ENCODE peak calls at places on chromosomes 12 and 14, in four cellular contexts. O is thoracic aorta, T is endothelial cell, S is AG04450. L is an unnamed sample.

GRCh38 chr12:101954681-101955080 is 77.3 kb downstream of the DRAM1 start:
- DNase-seq in O (no peak), T (no peak), S (no peak), L (no peak)

GRCh38 chr12:42332301-42332894 is 6.4 kb downstream of the PPHLN1 start:
- DNase-seq in O (no peak), T (peak; percentile 19), S (no peak), L (peak; percentile 17)

GRCh38 chr14:68790656-68791077 is 2.2 kb downstream of the ZFP36L1 start:
- DNase-seq in O (no peak), T (no peak), S (no peak), L (no peak)

GRCh38 chr14:53147208-53147607 is 5.9 kb downstream of the DDHD1 start:
- DNase-seq in O (no peak), T (no peak), S (no peak), L (no peak)

GRCh38 chr12:132407525-132407924 is 78.1 kb upstream of the GALNT9 start:
- DNase-seq in O (no peak), T (no peak), S (no peak), L (no peak)

GRCh38 chr14:22313172-22313801 is 275.7 kb downstream of the DAD1 start:
- DNase-seq in O (no peak), T (no peak), S (no peak), L (no peak)

GRCh38 chr12:132761032-132761910 is at the start of gene ANKLE2:
- DNase-seq in O (no peak), T (peak; percentile 54), S (no peak), L (peak; percentile 65)

GRCh38 chr12:128138125-128138524 is 128.8 kb upstream of the TMEM132C start:
- DNase-seq in O (no peak), T (no peak), S (no peak), L (no peak)

GRCh38 chr12:29073631-29074239 is 75.3 kb upstream of the FAR2 start:
- DNase-seq in O (no peak), T (peak; percentile 23), S (peak; percentile 15), L (peak; percentile 21)

GRCh38 chr12:89280833-89281533 is 71.3 kb downstream of the DUSP6 start:
- DNase-seq in O (no peak), T (no peak), S (no peak), L (no peak)

GRCh38 chr12:121036810-121037326 is 2.2 kb downstream of the OASL start:
- DNase-seq in O (no peak), T (no peak), S (peak; percentile 29), L (no peak)

GRCh38 chr14:58488550-58488949 is 61.0 kb downstream of the KIAA0586 start:
- DNase-seq in O (no peak), T (peak; percentile 14), S (no peak), L (no peak)

GRCh38 chr14:36451346-36452065 is 68.5 kb downstream of the NKX2-1 start:
- DNase-seq in O (no peak), T (no peak), S (no peak), L (no peak)

GRCh38 chr14:32230695-32231280 is 27.7 kb upstream of the RNU6-8 start:
- DNase-seq in O (no peak), T (no peak), S (peak; percentile 21), L (no peak)
- TF ChIP-seq CTCF in O (no peak), T (no peak), S (no peak), L (no peak)

DNA sequence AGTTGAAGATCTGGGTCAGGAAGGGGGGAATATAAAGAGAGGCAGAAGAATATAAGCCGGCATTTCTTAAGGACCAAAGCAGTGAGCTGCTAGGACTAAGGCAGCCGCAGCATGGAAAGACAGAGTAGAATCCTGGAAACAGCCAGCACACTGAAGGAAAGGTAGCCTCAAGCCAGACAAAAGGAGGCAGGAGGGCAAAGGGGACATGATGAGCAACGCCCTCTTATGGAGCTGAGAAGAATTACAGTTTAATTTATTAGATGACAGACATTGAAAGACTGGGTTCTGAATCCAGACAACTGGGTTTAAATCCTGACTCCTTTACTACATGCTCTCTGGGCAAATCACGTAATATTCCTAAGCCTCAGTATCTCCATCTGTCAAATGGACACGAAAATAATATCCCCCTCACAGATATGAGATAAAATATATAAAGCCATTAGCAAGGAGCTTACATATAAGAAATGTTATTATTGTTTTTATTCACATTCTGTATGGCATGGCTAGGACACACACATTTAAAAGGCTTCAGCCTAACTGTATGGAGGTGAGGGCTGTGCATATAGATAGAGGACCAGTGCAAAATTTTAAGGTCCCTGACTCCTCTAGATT is 8.1 kb upstream of the PCED1B start:
- DNase-seq in O (no peak), T (no peak), S (no peak), L (no peak)
- TF ChIP-seq CTCF in O (peak; percentile 40), T (peak; percentile 69), S (peak; percentile 37), L (peak; percentile 43)

DNA sequence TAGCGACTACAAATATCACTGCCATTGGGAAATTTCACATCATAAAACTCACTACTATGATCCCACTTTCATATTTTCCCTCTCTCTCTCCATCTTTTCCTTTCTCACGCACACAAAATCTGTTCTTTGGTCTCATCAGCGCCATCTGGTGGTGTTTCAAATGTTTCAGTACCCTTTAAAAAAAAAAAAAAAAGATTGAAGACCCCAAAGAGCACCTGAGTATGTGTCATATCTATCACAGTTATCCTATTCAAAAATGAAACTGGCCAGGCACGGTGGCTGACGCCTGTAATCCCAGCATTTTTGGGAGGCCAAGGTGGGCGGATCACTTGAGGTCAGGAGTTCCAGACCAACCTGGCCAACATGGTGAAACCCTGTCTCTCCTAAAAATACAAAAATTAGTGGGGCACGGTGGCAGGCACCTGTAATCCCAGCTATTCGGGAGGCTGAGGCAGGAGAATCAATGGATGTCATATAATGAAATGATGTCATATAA is 72.4 kb downstream of the TTC9 start:
- DNase-seq in O (no peak), T (peak; percentile 53), S (peak; percentile 7), L (peak; percentile 57)
- TF ChIP-seq CTCF in O (peak; percentile 69), T (peak; percentile 84), S (peak; percentile 67), L (peak; percentile 49)

GRCh38 chr12:115163710-115164109 is 479.7 kb upstream of the TBX3 start:
- DNase-seq in O (no peak), T (no peak), S (no peak), L (no peak)

GRCh38 chr12:115172521-115172920 is 488.5 kb upstream of the TBX3 start:
- DNase-seq in O (no peak), T (no peak), S (peak; percentile 63), L (no peak)

GRCh38 chr12:115166698-115167315 is 482.8 kb upstream of the TBX3 start:
- DNase-seq in O (no peak), T (no peak), S (peak; percentile 4), L (no peak)
- TF ChIP-seq CTCF in O (no peak), T (no peak), S (peak; percentile 41), L (no peak)

GRCh38 chr14:86961106-86961716 is 1031.8 kb downstream of the GALC start:
- DNase-seq in O (no peak), T (peak; percentile 21), S (no peak), L (peak; percentile 4)
- TF ChIP-seq CTCF in O (no peak), T (peak; percentile 75), S (peak; percentile 68), L (no peak)

GRCh38 chr12:30197392-30198047 is 413.8 kb upstream of the TMTC1 start:
- DNase-seq in O (no peak), T (no peak), S (peak; percentile 2), L (no peak)
- TF ChIP-seq CTCF in O (no peak), T (no peak), S (no peak), L (no peak)

DNA sequence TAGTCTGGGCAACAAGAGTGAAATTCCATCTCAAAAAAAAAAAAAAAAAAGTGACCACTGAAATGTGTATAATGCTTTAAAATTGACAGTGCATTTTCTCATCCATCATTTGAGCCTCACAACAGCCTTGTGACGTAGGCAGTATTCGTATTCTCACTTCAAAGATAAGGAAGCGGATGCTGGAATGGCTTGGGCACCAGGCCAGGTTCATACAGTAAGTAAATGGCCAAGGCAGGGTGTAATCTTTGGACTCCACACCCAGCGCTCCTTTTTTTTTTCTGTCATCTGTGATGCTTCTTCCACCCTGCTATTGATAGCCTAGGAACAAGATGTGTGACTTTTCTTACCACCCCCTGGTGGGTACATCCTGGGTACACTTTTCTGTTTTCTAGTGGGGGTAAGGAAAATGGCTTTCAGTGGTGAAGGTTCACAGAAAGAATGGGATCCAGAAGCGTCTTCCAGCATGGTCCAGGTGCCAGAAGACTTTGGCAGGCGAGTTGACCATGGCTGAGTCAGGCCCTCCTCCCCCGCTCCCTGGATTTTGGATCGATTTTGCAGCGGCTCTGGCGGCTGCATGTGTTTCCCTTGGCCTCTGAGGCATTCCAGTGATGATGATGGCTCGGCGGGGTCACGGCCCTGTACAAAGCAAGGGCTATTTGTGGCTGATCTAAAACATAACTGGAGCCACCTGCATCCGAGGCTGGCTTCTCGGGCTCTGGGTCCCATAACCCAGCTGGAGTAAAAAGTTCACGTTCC is 110.6 kb downstream of the CACNA1C start:
- DNase-seq in O (peak; percentile 74), T (no peak), S (peak; percentile 95), L (peak; percentile 61)
- TF ChIP-seq CTCF in O (no peak), T (no peak), S (peak; percentile 12), L (no peak)

GRCh38 chr14:105200641-105201040 is 19.5 kb upstream of the NUDT14 start:
- DNase-seq in O (no peak), T (no peak), S (no peak), L (no peak)

GRCh38 chr14:105200074-105200473 is 19.0 kb upstream of the NUDT14 start:
- DNase-seq in O (no peak), T (no peak), S (no peak), L (no peak)

GRCh38 chr14:105197274-105197673 is 16.2 kb upstream of the NUDT14 start:
- DNase-seq in O (no peak), T (no peak), S (no peak), L (no peak)

GRCh38 chr14:105199093-105199492 is 18.0 kb upstream of the NUDT14 start:
- DNase-seq in O (no peak), T (no peak), S (no peak), L (no peak)

GRCh38 chr14:105198588-105198987 is 17.5 kb upstream of the NUDT14 start:
- DNase-seq in O (no peak), T (no peak), S (no peak), L (no peak)
- TF ChIP-seq CTCF in O (no peak), T (peak; percentile 49), S (peak; percentile 25), L (no peak)

GRCh38 chr14:100190126-100190525 is 30.7 kb upstream of the DEGS2 start:
- DNase-seq in O (no peak), T (no peak), S (no peak), L (no peak)
- TF ChIP-seq CTCF in O (no peak), T (no peak), S (no peak), L (no peak)